ENCODE peak calls at places on chromosomes 5 and 9, in four cellular contexts. P is sigmoid colon, G is H1, M is stomach. B is an unnamed sample.

GRCh38 chr5:71924325-71924724 is 182.9 kb upstream of the MAP1B start:
- DNase-seq in P (no peak), G (no peak), M (no peak), B (no peak)

GRCh38 chr9:124218438-124219289 is 39.1 kb upstream of the NEK6 start:
- DNase-seq in G (no peak), M (peak), P (peak), B (peak)

GRCh38 chr9:79880626-79881025 is 308.9 kb downstream of the TLE4 start:
- DNase-seq in G (no peak), M (no peak), P (no peak), B (no peak)

GRCh38 chr5:125480901-125481300 is 734.5 kb upstream of the ZNF608 start:
- DNase-seq in M (no peak), P (no peak), G (no peak), B (no peak)

GRCh38 chr9:137812356-137813023 is 65.1 kb upstream of the CACNA1B start:
- DNase-seq in P (no peak), G (no peak), M (no peak), B (no peak)

GRCh38 chr5:139698461-139699146 is 50.5 kb downstream of the CXXC5 start:
- DNase-seq in M (peak), P (peak), G (peak), B (peak)

GRCh38 chr9:130660683-130661460 is 3.5 kb upstream of the PRDM12 start:
- DNase-seq in P (no peak), M (no peak), G (peak), B (no peak)

GRCh38 chr5:59039296-59040006 is 456.6 kb downstream of the RAB3C start:
- DNase-seq in P (peak), M (peak), G (peak), B (peak)

GRCh38 chr5:81825237-81825636 is 74.3 kb upstream of the SSBP2 start:
- DNase-seq in G (no peak), P (peak), M (peak), B (peak)

GRCh38 chr9:72880821-72881220 is 72.0 kb downstream of the ALDH1A1 start:
- DNase-seq in P (no peak), M (no peak), G (no peak), B (no peak)

GRCh38 chr5:137649228-137649890 is 86.5 kb downstream of the KLHL3 start:
- DNase-seq in M (no peak), G (no peak), P (no peak), B (no peak)

GRCh38 chr9:20322212-20322611 is 300.1 kb downstream of the MLLT3 start:
- DNase-seq in G (no peak), P (no peak), M (no peak), B (no peak)

GRCh38 chr5:111360173-111360572 is 136.0 kb downstream of the CAMK4 start:
- DNase-seq in P (no peak), G (no peak), M (no peak), B (no peak)

GRCh38 chr9:84941812-84942211 is 272.3 kb downstream of the NTRK2 start:
- DNase-seq in P (no peak), M (no peak), G (no peak), B (no peak)

GRCh38 chr9:16268037-16269010 is 602.1 kb downstream of the BNC2 start:
- DNase-seq in G (no peak), M (no peak), P (no peak), B (no peak)

GRCh38 chr5:98109561-98110006 is 663.9 kb upstream of the RGMB start:
- DNase-seq in P (no peak), M (no peak), G (no peak), B (no peak)

GRCh38 chr5:82255844-82256243 is 22.3 kb downstream of the RPS23 start:
- DNase-seq in M (no peak), P (no peak), G (no peak), B (no peak)

GRCh38 chr9:37117956-37118355 is 2.4 kb upstream of the ZCCHC7 start:
- DNase-seq in G (no peak), P (no peak), M (no peak), B (no peak)

GRCh38 chr9:6566409-6567139 is 79.0 kb downstream of the GLDC start:
- DNase-seq in P (no peak), G (no peak), M (no peak), B (no peak)

GRCh38 chr5:1280177-1281037 is 14.5 kb downstream of the TERT start:
- DNase-seq in M (no peak), P (peak), G (no peak), B (no peak)

GRCh38 chr9:112233769-112234168 is 58.7 kb upstream of the SUSD1 start:
- DNase-seq in M (no peak), P (no peak), G (no peak), B (no peak)

GRCh38 chr5:168295574-168296201 is 4.2 kb downstream of the WWC1 start:
- DNase-seq in M (peak), G (no peak), P (no peak), B (peak)

GRCh38 chr5:141084487-141084989 is 9.9 kb upstream of the PCDHB2 start:
- DNase-seq in M (no peak), G (peak), P (no peak), B (peak)

GRCh38 chr5:122121782-122122465 is 7.4 kb upstream of the ZNF474 start:
- DNase-seq in M (no peak), G (no peak), P (no peak), B (no peak)

GRCh38 chr5:1516615-1517601 is 6.9 kb downstream of the LPCAT1 start:
- DNase-seq in P (peak), G (peak), M (peak), B (no peak)

GRCh38 chr5:16411235-16411634 is 54.4 kb downstream of the ZNF622 start:
- DNase-seq in M (no peak), G (no peak), P (no peak), B (no peak)

GRCh38 chr5:20360243-20360642 is 372.2 kb upstream of the CDH18 start:
- DNase-seq in P (no peak), M (no peak), G (no peak), B (no peak)

GRCh38 chr5:87599778-87600177 is 187.0 kb upstream of the CCNH start:
- DNase-seq in P (no peak), M (no peak), G (no peak), B (no peak)
- H3K4me3 ChIP-seq in P (no peak), M (no peak), G (no peak), B (no peak)

GRCh38 chr9:122060481-122060880 is 32.6 kb downstream of the TTLL11 start:
- DNase-seq in G (no peak), P (no peak), M (no peak), B (no peak)

GRCh38 chr9:122070728-122071127 is 22.4 kb downstream of the TTLL11 start:
- DNase-seq in P (no peak), G (peak), M (no peak), B (no peak)

GRCh38 chr9:122071716-122072115 is 21.4 kb downstream of the TTLL11 start:
- DNase-seq in P (no peak), M (no peak), G (no peak), B (no peak)

GRCh38 chr9:122065923-122066629 is 27.0 kb downstream of the TTLL11 start:
- DNase-seq in M (no peak), P (no peak), G (no peak), B (no peak)
- TF ChIP-seq POLR2A in M (no peak), P (no peak), G (no peak), B (no peak)

DNA sequence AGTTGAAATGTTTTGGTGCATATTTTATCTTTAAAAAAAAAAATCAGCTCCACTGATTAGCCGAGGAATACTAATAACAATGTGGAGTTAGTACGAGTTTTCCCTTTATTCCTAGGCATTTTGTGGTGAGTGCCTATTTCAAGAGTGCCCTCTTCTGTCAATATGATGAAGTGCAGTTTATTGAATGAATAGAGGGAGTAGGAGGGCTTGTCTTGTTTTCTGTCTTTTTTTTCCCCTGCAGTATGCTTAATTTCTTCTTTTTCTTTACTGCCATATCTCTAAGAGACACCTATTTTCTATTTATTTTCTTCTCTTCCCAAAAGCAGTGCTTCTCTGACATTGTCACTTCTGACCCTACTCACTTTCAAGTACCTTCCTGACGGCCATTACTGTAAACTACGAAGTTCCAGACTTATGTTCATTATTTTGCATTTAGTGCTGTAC is 169.6 kb upstream of the PITX1 start:
- DNase-seq in P (no peak), G (no peak), M (no peak), B (no peak)
- TF ChIP-seq CTCF in P (peak), G (peak), M (no peak), B (no peak)

DNA sequence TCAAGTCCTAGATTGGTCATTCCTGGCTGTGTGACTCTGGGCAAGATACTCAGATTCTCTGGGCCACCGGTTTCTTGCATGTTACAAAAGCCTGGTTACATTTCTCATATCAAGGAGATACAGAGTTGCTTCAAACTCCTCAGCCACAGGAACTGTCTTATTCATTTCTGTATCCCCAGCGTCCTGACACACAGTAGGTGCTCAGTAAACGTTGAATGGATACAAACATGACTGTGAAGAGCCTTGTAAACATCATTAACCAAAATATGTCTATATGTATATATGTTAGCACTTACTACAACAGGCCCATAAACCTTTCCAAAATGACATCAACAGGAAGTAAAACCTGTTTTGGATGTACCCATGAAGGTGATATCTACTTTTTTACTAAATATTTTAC is 1.6 kb downstream of the CLTB start:
- DNase-seq in P (no peak), M (no peak), G (no peak), B (no peak)
- H3K4me3 ChIP-seq in P (no peak), M (peak), G (no peak), B (no peak)

GRCh38 chr5:88863523-88863922 is 19.5 kb downstream of the MEF2C start:
- DNase-seq in G (no peak), P (no peak), M (no peak), B (no peak)

GRCh38 chr5:88861213-88861612 is 21.8 kb downstream of the MEF2C start:
- DNase-seq in G (no peak), P (no peak), M (no peak), B (no peak)

GRCh38 chr5:88862547-88863175 is 20.3 kb downstream of the MEF2C start:
- DNase-seq in M (no peak), P (no peak), G (no peak), B (no peak)

GRCh38 chr5:88858392-88858791 is 24.6 kb downstream of the MEF2C start:
- DNase-seq in P (no peak), M (no peak), G (no peak), B (no peak)

GRCh38 chr5:88860501-88860900 is 22.5 kb downstream of the MEF2C start:
- DNase-seq in G (no peak), P (no peak), M (no peak), B (no peak)
- TF ChIP-seq POLR2A in G (no peak), P (no peak), M (no peak), B (no peak)

GRCh38 chr9:31839273-31839672 is 545.2 kb upstream of the ACO1 start:
- DNase-seq in G (no peak), P (no peak), M (no peak), B (no peak)
- TF ChIP-seq CTCF in G (peak), P (no peak), M (no peak), B (no peak)

GRCh38 chr5:173895766-173896165 is 7.6 kb downstream of the CPEB4 start:
- DNase-seq in G (no peak), P (no peak), M (no peak), B (no peak)
- H3K4me3 ChIP-seq in G (no peak), P (no peak), M (no peak), B (no peak)

B was measured in breast epithelium.